ENCODE peak calls at places on chromosomes 6 and 20, in ten cellular contexts. A, O, J, R, C, U, T, H, S and Q are unnamed samples.

GRCh38 chr6:8780653-8781052 is 345.3 kb upstream of the SLC35B3 start:
- DNase-seq in A (no peak), O (no peak), J (no peak), R (no peak), C (no peak), U (no peak), T (no peak), H (no peak), S (no peak), Q (no peak)

GRCh38 chr6:122753688-122754056 is 25.8 kb upstream of the FABP7 start:
- DNase-seq in A (no peak), O (no peak), J (no peak), R (no peak), C (no peak), U (no peak), T (no peak), H (no peak), S (no peak), Q (no peak)

GRCh38 chr6:21005816-21006553 is 471.7 kb downstream of the CDKAL1 start:
- DNase-seq in A (no peak), O (no peak), J (no peak), R (peak), C (peak), U (no peak), T (no peak), H (peak), S (no peak), Q (peak)

GRCh38 chr6:30799210-30799609 is 54.9 kb upstream of the IER3 start:
- DNase-seq in A (no peak), O (no peak), J (no peak), R (no peak), C (no peak), U (no peak), T (no peak), H (no peak), S (no peak), Q (no peak)

GRCh38 chr6:80143312-80143960 is 37.0 kb downstream of the BCKDHB start:
- DNase-seq in A (no peak), O (peak), J (no peak), R (no peak), C (peak), U (peak), T (no peak), H (no peak), S (peak), Q (peak)

GRCh38 chr6:42158011-42158410 is 15.2 kb upstream of the GUCA1A start:
- DNase-seq in A (no peak), O (no peak), J (no peak), R (no peak), C (no peak), U (no peak), T (no peak), H (no peak), S (no peak), Q (no peak)

GRCh38 chr6:2245954-2246863 is 804 bp upstream of the GMDS start:
- DNase-seq in A (no peak), O (peak), J (peak), R (peak), C (peak), U (peak), T (no peak), H (no peak), S (peak), Q (peak)

GRCh38 chr20:18679020-18679419 is 91.2 kb downstream of the DTD1 start:
- DNase-seq in A (no peak), O (no peak), J (no peak), R (no peak), C (no peak), U (no peak), T (no peak), H (no peak), S (peak), Q (no peak)

GRCh38 chr20:34343458-34344255 is 19.4 kb upstream of the ITCH start:
- DNase-seq in A (no peak), O (no peak), J (no peak), R (no peak), C (no peak), U (peak), T (no peak), H (no peak), S (no peak), Q (no peak)

GRCh38 chr6:170135821-170136471 is 154.9 kb downstream of the DLL1 start:
- DNase-seq in A (no peak), O (no peak), J (no peak), R (no peak), C (no peak), U (no peak), T (peak), H (no peak), S (no peak), Q (no peak)

GRCh38 chr6:111808493-111808892 is 64.8 kb downstream of the FYN start:
- DNase-seq in A (no peak), O (no peak), J (no peak), R (no peak), C (no peak), U (no peak), T (no peak), H (no peak), S (no peak), Q (no peak)

GRCh38 chr6:27250955-27251671 is 3.6 kb downstream of the PRSS16 start:
- DNase-seq in A (peak), O (no peak), J (peak), R (peak), C (no peak), U (peak), T (peak), H (peak), S (peak), Q (peak)

GRCh38 chr6:57109905-57110304 is 19.9 kb downstream of the ZNF451 start:
- DNase-seq in A (no peak), O (no peak), J (no peak), R (no peak), C (no peak), U (no peak), T (no peak), H (no peak), S (no peak), Q (no peak)

GRCh38 chr6:9766240-9766915 is 648.5 kb downstream of the TFAP2A start:
- DNase-seq in A (no peak), O (no peak), J (no peak), R (peak), C (peak), U (no peak), T (no peak), H (peak), S (no peak), Q (peak)

GRCh38 chr20:25248501-25249172 is 752 bp downstream of the PYGB start:
- DNase-seq in A (peak), O (no peak), J (no peak), R (peak), C (peak), U (peak), T (peak), H (no peak), S (peak), Q (peak)

GRCh38 chr20:55415567-55416142 is 589.7 kb downstream of the CBLN4 start:
- DNase-seq in A (no peak), O (no peak), J (no peak), R (no peak), C (no peak), U (no peak), T (no peak), H (no peak), S (no peak), Q (peak)

GRCh38 chr6:106324726-106325335 is 729 bp downstream of the ATG5 start:
- DNase-seq in A (no peak), O (no peak), J (no peak), R (no peak), C (no peak), U (no peak), T (no peak), H (no peak), S (no peak), Q (no peak)

GRCh38 chr6:73203098-73203497 is 22.2 kb downstream of the KHDC1L start:
- DNase-seq in A (no peak), O (no peak), J (no peak), R (no peak), C (no peak), U (no peak), T (no peak), H (no peak), S (no peak), Q (no peak)

GRCh38 chr6:100202417-100203194 is 208.6 kb upstream of the MCHR2 start:
- DNase-seq in A (no peak), O (no peak), J (no peak), R (peak), C (peak), U (no peak), T (no peak), H (no peak), S (no peak), Q (peak)

GRCh38 chr6:12164508-12164770 is 125.7 kb upstream of the EDN1 start:
- DNase-seq in A (no peak), O (no peak), J (no peak), R (no peak), C (no peak), U (no peak), T (no peak), H (no peak), S (no peak), Q (no peak)

GRCh38 chr6:5866547-5867051 is 140.1 kb downstream of the NRN1 start:
- DNase-seq in A (no peak), O (no peak), J (no peak), R (no peak), C (peak), U (no peak), T (no peak), H (no peak), S (no peak), Q (no peak)

GRCh38 chr6:52574709-52575489 is 2.0 kb downstream of the TRAM2 start:
- DNase-seq in A (peak), O (peak), J (no peak), R (no peak), C (peak), U (peak), T (no peak), H (peak), S (no peak), Q (no peak)

GRCh38 chr20:2236266-2236665 is 59.5 kb upstream of the TGM3 start:
- DNase-seq in A (no peak), O (no peak), J (no peak), R (peak), C (peak), U (no peak), T (no peak), H (no peak), S (no peak), Q (no peak)

GRCh38 chr6:26554669-26555504 is 16.7 kb downstream of the HMGN4 start:
- DNase-seq in A (no peak), O (no peak), J (no peak), R (no peak), C (peak), U (peak), T (no peak), H (no peak), S (no peak), Q (no peak)

GRCh38 chr6:25889877-25890853 is 16.1 kb upstream of the SLC17A3 start:
- DNase-seq in A (no peak), O (peak), J (no peak), R (no peak), C (peak), U (peak), T (no peak), H (no peak), S (peak), Q (no peak)

DNA sequence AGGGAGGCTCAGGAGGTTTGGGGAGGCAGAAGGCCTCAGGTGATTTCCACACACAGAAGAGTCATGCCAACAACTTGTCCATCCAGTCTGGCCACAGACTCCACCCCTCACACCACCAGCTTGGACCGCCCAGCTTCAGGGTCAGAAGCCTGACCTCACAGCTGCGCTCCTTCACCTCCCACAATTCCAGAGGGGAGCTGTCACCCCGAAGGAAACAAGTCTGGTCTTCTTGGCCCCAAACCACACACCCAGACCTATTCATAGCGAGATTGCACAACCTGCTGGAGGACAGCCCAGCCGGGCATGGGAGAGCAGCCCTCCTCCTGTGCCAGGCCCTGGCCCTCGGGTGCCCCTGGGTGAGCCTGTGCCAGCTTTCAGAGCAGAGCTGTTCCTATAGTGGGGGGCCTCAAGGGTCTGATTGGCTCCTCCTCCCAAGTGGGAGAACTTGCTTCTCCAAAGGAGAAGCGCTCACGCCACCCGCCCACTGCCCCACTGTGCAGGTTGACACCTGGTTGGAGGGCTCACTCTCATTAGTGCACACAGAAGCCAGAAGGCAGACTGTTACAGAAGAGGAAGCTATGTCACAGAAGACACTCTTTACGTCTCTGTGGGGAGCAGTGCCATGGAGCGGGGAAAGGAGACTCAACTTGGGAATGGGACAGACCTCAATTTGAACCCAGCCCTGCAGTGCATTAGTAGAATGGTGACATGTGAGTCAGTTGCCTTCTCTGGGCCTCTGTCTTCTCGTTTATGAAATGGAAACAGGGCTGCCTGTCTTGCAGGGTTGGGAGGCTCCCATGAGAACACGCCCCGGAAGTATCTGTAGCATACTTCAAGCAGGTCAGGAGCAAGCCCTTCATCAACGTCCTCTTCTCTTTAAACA is 128.8 kb downstream of the FOXO3 start:
- DNase-seq in A (no peak), O (peak), J (no peak), R (no peak), C (no peak), U (peak), T (no peak), H (no peak), S (peak), Q (peak)
- TF ChIP-seq POLR2A in A (no peak), O (no peak), J (no peak), R (no peak), C (no peak), U (no peak), T (no peak), H (no peak), S (no peak), Q (no peak)

GRCh38 chr20:48563191-48563884 is 264.5 kb downstream of the PREX1 start:
- DNase-seq in A (no peak), O (no peak), J (no peak), R (no peak), C (no peak), U (no peak), T (no peak), H (no peak), S (no peak), Q (no peak)
- TF ChIP-seq POLR2A in A (no peak), O (no peak), J (no peak), R (no peak), C (no peak), U (no peak), T (no peak), H (no peak), S (no peak), Q (no peak)

DNA sequence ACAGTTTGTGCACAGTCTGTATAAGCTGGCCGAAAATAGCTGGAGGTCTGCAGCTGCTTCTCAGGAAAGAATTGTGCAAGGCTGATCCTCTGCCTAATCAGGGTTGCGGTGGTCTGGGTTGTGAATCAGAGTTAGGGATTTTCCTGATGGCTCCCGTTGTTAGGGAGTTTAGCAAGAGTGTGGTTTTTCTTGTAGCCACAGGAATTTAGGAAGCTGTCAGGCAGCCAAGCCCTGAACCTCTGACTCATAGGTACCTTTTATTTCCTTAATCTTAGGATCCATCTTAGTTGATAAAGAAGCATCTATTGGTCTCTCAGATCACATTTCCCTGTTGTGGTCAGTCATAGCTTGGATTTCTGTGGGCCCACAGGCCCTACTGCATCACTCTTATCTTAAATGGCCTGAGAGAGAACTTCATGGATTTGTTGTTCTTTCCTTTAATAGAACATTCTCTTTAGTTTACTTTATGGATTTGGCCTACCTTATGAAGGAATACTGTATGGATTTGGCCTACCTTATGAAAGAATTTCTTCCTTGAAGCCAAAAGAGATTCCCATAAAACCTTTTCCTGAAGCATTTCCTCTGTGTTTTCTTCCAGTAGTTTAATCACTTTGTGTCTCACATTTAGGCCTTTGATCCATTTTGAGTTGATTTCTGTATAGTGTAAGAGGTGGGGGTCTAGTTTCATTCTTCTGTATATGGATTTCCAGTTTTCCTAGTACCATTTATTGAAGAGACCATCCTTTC is 10.3 kb downstream of the KIF25 start:
- DNase-seq in A (no peak), O (no peak), J (no peak), R (peak), C (peak), U (no peak), T (no peak), H (no peak), S (peak), Q (peak)
- TF ChIP-seq POLR2A in A (no peak), O (no peak), J (no peak), R (no peak), C (no peak), U (no peak), T (no peak), H (no peak), S (no peak), Q (no peak)

DNA sequence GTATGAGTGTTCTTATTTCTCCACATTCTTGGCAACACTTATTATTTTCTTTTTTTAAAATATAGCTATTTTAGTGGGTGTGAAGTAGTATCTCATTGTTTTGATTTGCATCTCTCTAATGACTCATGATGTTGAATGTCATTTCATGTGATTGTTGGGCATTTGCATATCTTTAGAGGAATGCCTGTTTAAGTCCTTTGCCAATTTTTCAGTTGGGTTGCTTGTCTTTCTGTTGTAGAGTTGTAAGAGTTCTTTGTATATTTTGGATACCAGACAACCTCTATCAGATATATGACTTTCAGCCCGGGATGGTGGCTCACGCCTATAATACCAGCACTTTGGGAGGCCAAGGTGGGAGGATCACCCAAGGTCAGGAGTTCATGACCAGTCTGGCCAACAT is 5.1 kb upstream of the POPDC3 start:
- DNase-seq in A (no peak), O (no peak), J (no peak), R (no peak), C (peak), U (no peak), T (no peak), H (no peak), S (no peak), Q (no peak)
- TF ChIP-seq POLR2A in A (no peak), O (no peak), J (no peak), R (no peak), C (no peak), U (no peak), T (no peak), H (no peak), S (no peak), Q (no peak)

GRCh38 chr6:3813918-3814317 is 35.3 kb upstream of the FAM50B start:
- DNase-seq in A (no peak), O (no peak), J (no peak), R (no peak), C (no peak), U (no peak), T (no peak), H (no peak), S (no peak), Q (no peak)
- TF ChIP-seq POLR2A in A (no peak), O (no peak), J (no peak), R (no peak), C (no peak), U (no peak), T (no peak), H (no peak), S (no peak), Q (no peak)